ENCODE peak calls at places on chromosomes 6 and 20, in five cellular contexts. I is stimulated activated naive CD8-positive, alpha-beta T cell treated with anti-CD3 and anti-CD28 coated beads, Interleukin-15, Interleukin-2, amounts not matched to agents 100 U/mL and 50 U/mL, for 24 hours; F is uterus; B is cardiac muscle cell; D is CD8-positive, alpha-beta memory T cell. Q is an unnamed sample.

GRCh38 chr6:148538251-148539190 is 195.9 kb downstream of the SASH1 start:
- DNase-seq in I (no peak), D (no peak), B (no peak), F (no peak), Q (no peak)

GRCh38 chr6:150478651-150479498 is 110.1 kb downstream of the IYD start:
- DNase-seq in B (no peak), I (no peak), F (no peak), D (no peak), Q (no peak)

GRCh38 chr20:35991142-35991771 is 22.9 kb downstream of the CNBD2 start:
- DNase-seq in I (no peak), F (no peak), B (peak), D (no peak), Q (no peak)

GRCh38 chr20:768426-768978 is at the start of gene SLC52A3:
- DNase-seq in D (no peak), F (peak), B (peak), I (peak), Q (no peak)

GRCh38 chr6:79137671-79138070 is 59.6 kb upstream of the PHIP start:
- DNase-seq in D (no peak), B (no peak), I (no peak), F (no peak), Q (no peak)

GRCh38 chr6:149441740-149442139 is 41.7 kb downstream of the SUMO4 start:
- DNase-seq in B (no peak), F (no peak), I (no peak), D (no peak), Q (no peak)

GRCh38 chr20:44582321-44583025 is at the start of gene PKIG:
- DNase-seq in F (peak), I (no peak), B (no peak), D (no peak), Q (peak)

GRCh38 chr20:23142162-23143050 is 56.3 kb upstream of the CD93 start:
- DNase-seq in B (no peak), I (no peak), F (no peak), D (no peak), Q (no peak)

GRCh38 chr6:50816947-50817637 is 1.6 kb upstream of the TFAP2B start:
- DNase-seq in I (no peak), D (no peak), B (no peak), F (no peak), Q (no peak)

GRCh38 chr6:152164957-152165356 is 357.5 kb downstream of the ESR1 start:
- DNase-seq in B (no peak), D (no peak), I (no peak), F (no peak), Q (no peak)

GRCh38 chr6:110816677-110817076 is 1.4 kb upstream of the CDK19 start:
- DNase-seq in I (peak), F (no peak), D (no peak), B (no peak), Q (no peak)

GRCh38 chr20:17796096-17796563 is 96.4 kb downstream of the BANF2 start:
- DNase-seq in I (no peak), D (no peak), B (no peak), F (peak), Q (peak)

GRCh38 chr20:55213653-55214052 is 738.3 kb downstream of the DOK5 start:
- DNase-seq in F (no peak), D (no peak), B (no peak), I (no peak), Q (no peak)

GRCh38 chr20:54355631-54356280 is 119.6 kb upstream of the DOK5 start:
- DNase-seq in I (no peak), D (no peak), F (no peak), B (no peak), Q (no peak)

GRCh38 chr6:72677740-72678139 is 55.9 kb downstream of the KCNQ5 start:
- DNase-seq in B (no peak), D (no peak), F (no peak), I (no peak), Q (no peak)

GRCh38 chr20:22460803-22461202 is 123.6 kb downstream of the FOXA2 start:
- DNase-seq in B (no peak), F (no peak), I (no peak), D (no peak), Q (no peak)

GRCh38 chr6:101290346-101290745 is 103.2 kb upstream of the GRIK2 start:
- DNase-seq in B (no peak), D (no peak), F (no peak), I (no peak), Q (no peak)

GRCh38 chr6:115914098-115914497 is 146.6 kb downstream of the FRK start:
- DNase-seq in I (no peak), D (no peak), F (no peak), B (no peak), Q (no peak)

GRCh38 chr20:33812673-33813462 is 1.7 kb downstream of the CHMP4B start:
- DNase-seq in I (no peak), F (no peak), B (peak), D (no peak), Q (no peak)

GRCh38 chr6:108080010-108080780 is 5.7 kb upstream of the OSTM1 start:
- DNase-seq in D (no peak), I (no peak), B (no peak), F (no peak), Q (no peak)

GRCh38 chr6:162372092-162372491 is 355.5 kb downstream of the PRKN start:
- DNase-seq in B (no peak), F (no peak), I (no peak), D (no peak), Q (no peak)

GRCh38 chr20:57618091-57618765 is 2.0 kb downstream of the ZBP1 start:
- DNase-seq in D (no peak), B (no peak), I (peak), F (no peak), Q (no peak)

GRCh38 chr6:132812255-132812732 is 2.1 kb upstream of the RPS12 start:
- DNase-seq in D (peak), F (no peak), I (no peak), B (no peak), Q (no peak)

GRCh38 chr6:157753291-157753690 is 69.8 kb upstream of the SNX9 start:
- DNase-seq in D (no peak), F (no peak), I (no peak), B (no peak), Q (no peak)

GRCh38 chr6:159646731-159647130 is 46.3 kb downstream of the SOD2 start:
- DNase-seq in D (no peak), B (no peak), I (no peak), F (no peak), Q (no peak)

GRCh38 chr6:40778186-40778585 is 191.0 kb upstream of the LRFN2 start:
- DNase-seq in I (no peak), F (no peak), B (no peak), D (no peak), Q (no peak)

GRCh38 chr6:119497988-119498727 is 148.6 kb upstream of the MAN1A1 start:
- DNase-seq in D (no peak), F (no peak), B (no peak), I (no peak), Q (no peak)

GRCh38 chr20:58194176-58194796 is 34.2 kb downstream of the ANKRD60 start:
- DNase-seq in D (no peak), I (no peak), F (no peak), B (no peak), Q (no peak)

Q was measured in psoas muscle.